ENCODE peak calls at places on chromosomes 7 and 10, in six cellular contexts. A is heart left ventricle, I is keratinocyte, B is AG04450, C is neural progenitor cell, H is IMR-90. U is an unnamed sample.

GRCh38 chr10:97713351-97713827 is at the start of gene MARVELD1:
- DNase-seq in A (peak), I (no peak), B (peak), C (peak), H (peak), U (no peak)

GRCh38 chr7:121621947-121622346 is 225.8 kb upstream of the FAM3C start:
- DNase-seq in A (no peak), I (no peak), B (no peak), C (no peak), H (no peak), U (no peak)

GRCh38 chr10:132450466-132450824 is 53.4 kb downstream of the PWWP2B start:
- DNase-seq in A (no peak), I (no peak), B (no peak), C (no peak), H (no peak), U (no peak)

GRCh38 chr7:39432368-39432767 is 133.8 kb upstream of the YAE1 start:
- DNase-seq in A (no peak), I (no peak), B (no peak), C (peak), H (no peak), U (no peak)

GRCh38 chr7:57868771-57869483 is 418.9 kb downstream of the ZNF716 start:
- DNase-seq in A (peak), I (no peak), B (no peak), C (no peak), H (no peak), U (no peak)

GRCh38 chr7:133419036-133419435 is 166.2 kb downstream of the EXOC4 start:
- DNase-seq in A (no peak), I (no peak), B (no peak), C (no peak), H (no peak), U (no peak)

GRCh38 chr10:91284486-91285090 is 64.1 kb downstream of the PCGF5 start:
- DNase-seq in A (no peak), I (no peak), B (no peak), C (no peak), H (peak), U (no peak)

GRCh38 chr7:108294595-108294994 is 161.6 kb downstream of the NRCAM start:
- DNase-seq in A (no peak), I (no peak), B (no peak), C (no peak), H (no peak), U (no peak)

GRCh38 chr10:85603167-85603940 is 763.2 kb downstream of the GRID1 start:
- DNase-seq in A (no peak), I (no peak), B (no peak), C (no peak), H (no peak), U (peak)

GRCh38 chr10:13729959-13730358 is 143.2 kb downstream of the PRPF18 start:
- DNase-seq in A (no peak), I (no peak), B (no peak), C (peak), H (no peak), U (no peak)

GRCh38 chr7:150897502-150898474 is 45.5 kb downstream of the AOC1 start:
- DNase-seq in A (no peak), I (no peak), B (no peak), C (no peak), H (no peak), U (no peak)

GRCh38 chr10:71970331-71970730 is 6.1 kb downstream of the CHST3 start:
- DNase-seq in A (no peak), I (no peak), B (no peak), C (peak), H (no peak), U (peak)

GRCh38 chr10:79051766-79052165 is 17.0 kb upstream of the ZMIZ1 start:
- DNase-seq in A (no peak), I (no peak), B (no peak), C (no peak), H (no peak), U (no peak)

GRCh38 chr7:77697535-77697831 is 1.2 kb downstream of the RSBN1L start:
- DNase-seq in A (peak), I (no peak), B (no peak), C (no peak), H (no peak), U (peak)

GRCh38 chr10:123117644-123118409 is 17.9 kb upstream of the HMX3 start:
- DNase-seq in A (no peak), I (no peak), B (no peak), C (peak), H (no peak), U (no peak)

GRCh38 chr10:14409247-14409646 is 78.5 kb upstream of the FRMD4A start:
- DNase-seq in A (no peak), I (no peak), B (no peak), C (no peak), H (no peak), U (no peak)

GRCh38 chr7:123096976-123097375 is 101.5 kb upstream of the TAS2R16 start:
- DNase-seq in A (no peak), I (no peak), B (no peak), C (no peak), H (no peak), U (no peak)

GRCh38 chr7:23469961-23470250 is 385 bp downstream of the IGF2BP3 start:
- DNase-seq in A (no peak), I (no peak), B (no peak), C (peak), H (no peak), U (no peak)

GRCh38 chr7:29102554-29103151 is 43.7 kb downstream of the CPVL start:
- DNase-seq in A (peak), I (no peak), B (peak), C (peak), H (peak), U (peak)

GRCh38 chr7:18890885-18891621 is 226.4 kb downstream of the TWIST1 start:
- DNase-seq in A (no peak), I (no peak), B (no peak), C (no peak), H (peak), U (no peak)

GRCh38 chr10:86662186-86663045 is 5.9 kb upstream of the LDB3 start:
- DNase-seq in A (peak), I (no peak), B (no peak), C (no peak), H (no peak), U (no peak)

GRCh38 chr10:92830478-92831389 is 17.6 kb upstream of the EXOC6 start:
- DNase-seq in A (no peak), I (no peak), B (no peak), C (no peak), H (no peak), U (no peak)

GRCh38 chr10:98270026-98270740 is 2.2 kb upstream of the LOXL4 start:
- DNase-seq in A (no peak), I (no peak), B (no peak), C (no peak), H (peak), U (no peak)

GRCh38 chr7:101743241-101743994 is 74.0 kb upstream of the CUX1 start:
- DNase-seq in A (peak), I (no peak), B (no peak), C (peak), H (peak), U (peak)

GRCh38 chr7:155228459-155228845 is 69.2 kb upstream of the INSIG1 start:
- DNase-seq in A (peak), I (no peak), B (no peak), C (no peak), H (peak), U (no peak)

GRCh38 chr7:105011771-105012502 is 2.1 kb upstream of the KMT2E start:
- DNase-seq in A (no peak), I (no peak), B (no peak), C (no peak), H (no peak), U (no peak)

GRCh38 chr7:130140551-130141160 is 64.5 kb downstream of the TMEM209 start:
- DNase-seq in A (no peak), I (no peak), B (no peak), C (no peak), H (no peak), U (no peak)

GRCh38 chr10:22339761-22340361 is 5.4 kb upstream of the SPAG6 start:
- DNase-seq in A (no peak), I (no peak), B (no peak), C (no peak), H (no peak), U (no peak)

GRCh38 chr7:159065852-159066480 is 78.7 kb downstream of the VIPR2 start:
- DNase-seq in A (no peak), I (no peak), B (no peak), C (no peak), H (no peak), U (no peak)

GRCh38 chr10:114925675-114926204 is 12.3 kb upstream of the TRUB1 start:
- DNase-seq in A (no peak), I (no peak), B (no peak), C (no peak), H (peak), U (peak)

GRCh38 chr7:75650062-75650461 is 88.7 kb downstream of the HIP1 start:
- DNase-seq in A (no peak), I (no peak), B (no peak), C (peak), H (no peak), U (no peak)
- H3K27ac ChIP-seq in A (peak), I (no peak), B (no peak), C (peak), H (no peak), U (no peak)

GRCh38 chr10:73908853-73909611 is 1.9 kb upstream of the PLAU start:
- DNase-seq in A (peak), I (peak), B (peak), C (no peak), H (peak), U (peak)
- H3K27ac ChIP-seq in A (peak), I (peak), B (peak), C (no peak), H (peak), U (peak)

GRCh38 chr10:58291538-58292174 is 22.7 kb downstream of the CISD1 start:
- DNase-seq in A (no peak), I (no peak), B (no peak), C (peak), H (peak), U (peak)
- H3K27ac ChIP-seq in A (no peak), I (no peak), B (no peak), C (no peak), H (no peak), U (no peak)

DNA sequence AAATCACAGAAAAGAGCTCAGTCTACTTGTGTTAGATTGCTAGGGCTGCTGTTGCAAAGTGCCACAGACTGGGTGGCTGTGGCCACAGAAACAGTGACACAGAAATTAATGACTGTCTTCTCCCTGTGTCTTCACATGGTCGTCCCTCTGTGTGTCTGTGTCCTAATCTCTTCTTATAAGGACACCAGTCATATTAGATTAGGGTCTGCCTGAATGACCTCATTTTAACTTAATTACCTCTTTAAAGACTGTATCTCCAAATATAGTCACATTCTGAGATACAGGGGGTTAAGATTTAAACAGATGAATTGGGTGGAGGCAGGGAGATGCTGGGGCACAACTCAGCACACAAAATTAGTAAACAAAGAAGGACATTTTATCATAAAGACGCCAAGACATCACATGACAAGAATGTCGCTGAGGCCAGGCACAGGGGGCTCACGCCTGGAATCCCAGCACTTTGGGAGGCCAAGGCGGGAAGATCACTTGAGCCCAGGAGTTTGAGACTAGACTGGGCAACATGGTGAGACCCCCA is 23.3 kb upstream of the PARD3 start:
- DNase-seq in A (no peak), I (no peak), B (no peak), C (no peak), H (no peak), U (no peak)
- H3K27ac ChIP-seq in A (no peak), I (no peak), B (no peak), C (no peak), H (no peak), U (no peak)

DNA sequence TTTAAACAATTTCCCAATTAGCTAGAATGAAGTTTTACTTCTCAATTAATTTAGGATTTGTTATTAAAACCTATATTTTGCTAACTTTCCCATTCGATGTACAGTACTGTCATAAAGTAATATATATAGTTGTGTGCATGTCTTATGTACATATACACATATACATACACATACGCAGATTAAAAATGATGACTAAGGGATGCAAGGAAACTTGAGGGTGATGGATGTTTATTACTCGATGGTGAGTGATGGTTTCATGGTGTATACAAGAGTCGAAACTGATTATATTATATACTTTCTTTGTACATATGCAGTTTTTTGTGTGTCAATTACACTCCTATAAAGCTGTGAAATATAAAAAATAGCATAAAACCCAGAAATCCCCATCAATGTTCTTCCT is 248.2 kb downstream of the COBL start:
- DNase-seq in A (no peak), I (no peak), B (no peak), C (no peak), H (no peak), U (no peak)
- H3K27ac ChIP-seq in A (no peak), I (no peak), B (no peak), C (no peak), H (no peak), U (no peak)

GRCh38 chr10:30459283-30459682 is 25.3 kb downstream of the MAP3K8 start:
- DNase-seq in A (peak), I (no peak), B (no peak), C (no peak), H (no peak), U (no peak)

GRCh38 chr10:30455816-30456215 is 21.8 kb downstream of the MAP3K8 start:
- DNase-seq in A (no peak), I (no peak), B (no peak), C (no peak), H (no peak), U (no peak)

GRCh38 chr10:30454744-30455498 is 20.9 kb downstream of the MAP3K8 start:
- DNase-seq in A (no peak), I (no peak), B (peak), C (no peak), H (peak), U (no peak)

GRCh38 chr10:30456262-30456661 is 22.3 kb downstream of the MAP3K8 start:
- DNase-seq in A (peak), I (no peak), B (no peak), C (no peak), H (no peak), U (no peak)

GRCh38 chr10:30453764-30454527 is 20.0 kb downstream of the MAP3K8 start:
- DNase-seq in A (no peak), I (no peak), B (no peak), C (no peak), H (no peak), U (no peak)
- H3K27ac ChIP-seq in A (peak), I (no peak), B (peak), C (no peak), H (peak), U (peak)

GRCh38 chr10:11430421-11431275 is 180.8 kb downstream of the USP6NL start:
- DNase-seq in A (no peak), I (no peak), B (no peak), C (no peak), H (no peak), U (no peak)
- H3K27ac ChIP-seq in A (no peak), I (no peak), B (no peak), C (no peak), H (no peak), U (no peak)

DNA sequence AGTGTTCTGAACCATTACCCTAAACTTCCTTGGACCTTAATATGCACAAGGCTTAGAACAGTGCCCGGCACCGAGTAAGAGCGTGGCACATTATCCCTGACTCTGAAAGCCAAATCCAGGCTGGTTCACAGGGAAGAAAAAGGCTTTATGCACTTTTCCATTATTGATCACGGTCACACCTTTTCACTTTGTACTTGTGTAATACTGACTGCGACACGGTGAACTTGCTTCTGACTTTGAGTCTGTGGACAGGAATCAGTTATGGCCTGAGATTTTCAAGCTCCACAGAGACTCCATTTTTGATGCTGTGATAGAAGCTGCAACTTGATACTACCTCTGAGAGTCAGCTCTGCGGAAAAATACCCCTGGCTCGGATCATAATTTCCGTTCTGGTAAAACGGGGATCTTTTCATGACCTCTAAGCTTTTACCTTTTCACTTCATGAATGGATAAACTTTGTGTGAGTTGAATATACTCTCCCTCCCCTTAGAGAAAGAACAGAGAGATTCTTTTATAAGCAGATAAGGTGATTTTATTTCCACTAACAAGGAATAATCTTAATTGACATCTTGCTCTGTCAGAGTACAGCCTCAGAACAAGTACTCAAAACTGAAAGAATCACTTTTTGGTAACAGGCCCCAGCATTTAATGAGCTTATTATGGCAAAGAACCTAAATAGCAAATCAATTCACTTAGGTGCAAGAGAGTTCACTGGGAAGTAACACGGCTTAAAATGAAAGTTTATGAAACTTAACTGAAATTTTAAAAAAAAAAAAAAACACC is 88.8 kb downstream of the ELMO1 start:
- DNase-seq in A (no peak), I (no peak), B (no peak), C (no peak), H (no peak), U (no peak)
- H3K27ac ChIP-seq in A (no peak), I (no peak), B (no peak), C (no peak), H (no peak), U (no peak)

GRCh38 chr10:9195385-9195784 is 1140.9 kb downstream of the GATA3 start:
- DNase-seq in A (no peak), I (no peak), B (no peak), C (no peak), H (no peak), U (no peak)

GRCh38 chr10:9193120-9193519 is 1138.6 kb downstream of the GATA3 start:
- DNase-seq in A (no peak), I (no peak), B (no peak), C (no peak), H (no peak), U (no peak)

GRCh38 chr10:9188022-9188810 is 1133.7 kb downstream of the GATA3 start:
- DNase-seq in A (no peak), I (peak), B (no peak), C (no peak), H (peak), U (peak)

DNA sequence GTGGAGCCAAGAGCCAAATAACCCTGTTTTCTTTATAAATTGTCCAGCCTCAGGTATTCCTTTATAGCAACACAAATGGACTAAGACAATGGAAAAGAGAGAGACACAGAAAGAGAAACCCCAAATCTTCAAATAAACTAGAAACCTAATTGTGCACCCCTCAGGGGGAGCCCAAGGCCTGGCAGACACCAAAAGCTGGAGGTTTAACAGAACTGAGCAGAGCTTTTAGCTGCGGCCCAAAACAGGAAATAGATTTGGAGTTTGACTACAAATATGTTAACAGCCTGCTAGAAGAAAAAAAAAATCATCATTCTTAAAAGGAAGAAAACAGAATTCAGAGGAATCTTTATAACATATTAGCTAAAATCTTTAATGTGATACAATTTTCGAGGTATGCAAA is 1135.0 kb downstream of the GATA3 start:
- DNase-seq in A (no peak), I (no peak), B (no peak), C (no peak), H (no peak), U (no peak)
- H3K27ac ChIP-seq in A (no peak), I (no peak), B (no peak), C (no peak), H (no peak), U (no peak)

U was measured in PC-9.